ENCODE peak calls at places on chromosome 10, in four cellular contexts. Q, S, O and G are unnamed samples.

GRCh38 chr10:68576118-68576517 is 16.0 kb downstream of the TET1 start:
- DNase-seq in Q (no peak), S (peak), O (no peak), G (no peak)

GRCh38 chr10:67669978-67670377 is 26.0 kb downstream of the CTNNA3 start:
- DNase-seq in Q (no peak), S (no peak), O (no peak), G (no peak)

GRCh38 chr10:60099998-60100747 is 193.8 kb upstream of the CCDC6 start:
- DNase-seq in Q (no peak), S (peak), O (peak), G (no peak)

GRCh38 chr10:5583525-5584175 is 58.9 kb downstream of the CALML3 start:
- DNase-seq in Q (no peak), S (peak), O (no peak), G (no peak)

GRCh38 chr10:32256613-32257437 is 90.1 kb downstream of the EPC1 start:
- DNase-seq in Q (peak), S (peak), O (peak), G (peak)

GRCh38 chr10:31075434-31075833 is 43.8 kb upstream of the ZNF438 start:
- DNase-seq in Q (no peak), S (no peak), O (no peak), G (no peak)

GRCh38 chr10:129652521-129653201 is 185.6 kb downstream of the MGMT start:
- DNase-seq in Q (no peak), S (no peak), O (no peak), G (no peak)

GRCh38 chr10:6507311-6507710 is 72.8 kb downstream of the PRKCQ start:
- DNase-seq in Q (no peak), S (no peak), O (no peak), G (no peak)

GRCh38 chr10:84902549-84902948 is 574.2 kb downstream of the CCSER2 start:
- DNase-seq in Q (no peak), S (no peak), O (no peak), G (no peak)

GRCh38 chr10:98446121-98446655 is 547 bp downstream of the HPS1 start:
- DNase-seq in Q (no peak), S (peak), O (peak), G (no peak)

GRCh38 chr10:36621346-36621745 is 504.1 kb upstream of the ANKRD30A start:
- DNase-seq in Q (no peak), S (no peak), O (no peak), G (no peak)

GRCh38 chr10:128268015-128268722 is 141.9 kb upstream of the MKI67 start:
- DNase-seq in Q (no peak), S (peak), O (peak), G (no peak)

GRCh38 chr10:101207026-101207425 is 22.2 kb downstream of the LBX1 start:
- DNase-seq in Q (no peak), S (no peak), O (no peak), G (no peak)

GRCh38 chr10:94224656-94225055 is 138.1 kb downstream of the NOC3L start:
- DNase-seq in Q (no peak), S (no peak), O (no peak), G (no peak)

GRCh38 chr10:70750156-70750703 is 34.9 kb downstream of the TBATA start:
- DNase-seq in Q (no peak), S (no peak), O (no peak), G (no peak)

GRCh38 chr10:63058236-63058635 is 74.9 kb upstream of the NRBF2 start:
- DNase-seq in Q (no peak), S (no peak), O (no peak), G (no peak)

GRCh38 chr10:84825330-84825729 is 496.9 kb downstream of the CCSER2 start:
- DNase-seq in Q (no peak), S (no peak), O (no peak), G (no peak)

GRCh38 chr10:48474764-48475365 is 130.0 kb downstream of the ARHGAP22 start:
- DNase-seq in Q (no peak), S (no peak), O (peak), G (no peak)

GRCh38 chr10:112461029-112461887 is 14.2 kb downstream of the VTI1A start:
- DNase-seq in Q (no peak), S (no peak), O (peak), G (no peak)